ENCODE peak calls at places on chromosomes 5 and 9, in four cellular contexts. N, F, G and R are unnamed samples.

GRCh38 chr9:98536542-98537173 is 172.1 kb downstream of the GABBR2 start:
- DNase-seq in G (no peak), F (no peak), N (no peak), R (peak; percentile 10)

GRCh38 chr9:34197756-34198711 is 19.2 kb downstream of the UBAP1 start:
- DNase-seq in N (no peak), G (no peak), F (no peak), R (no peak)

GRCh38 chr9:13082796-13083195 is 196.7 kb downstream of the MPDZ start:
- DNase-seq in N (no peak), F (no peak), G (no peak), R (peak; percentile 5)

GRCh38 chr5:79143684-79144379 is 32.2 kb downstream of the BHMT start:
- DNase-seq in G (peak; percentile 42), F (no peak), N (no peak), R (no peak)

GRCh38 chr9:78097541-78097940 is 65.9 kb upstream of the GNAQ start:
- DNase-seq in G (no peak), F (no peak), N (no peak), R (no peak)

GRCh38 chr9:101533334-101534187 is at the start of gene RNF20:
- DNase-seq in G (peak; percentile 99), N (peak; percentile 100), F (peak; percentile 100), R (peak; percentile 99)

GRCh38 chr5:123540534-123540933 is 28.6 kb downstream of the CSNK1G3 start:
- DNase-seq in G (no peak), N (no peak), F (no peak), R (no peak)

GRCh38 chr9:101369286-101369685 is 15.5 kb downstream of the BAAT start:
- DNase-seq in N (no peak), F (no peak), G (peak; percentile 36), R (no peak)

GRCh38 chr5:149581192-149581861 is at the start of gene ARHGEF37:
- DNase-seq in G (peak; percentile 56), N (peak; percentile 95), F (peak; percentile 84), R (peak; percentile 41)

GRCh38 chr5:154095819-154096380 is 57.1 kb downstream of the MFAP3 start:
- DNase-seq in N (no peak), G (no peak), F (no peak), R (no peak)

GRCh38 chr9:89135572-89135971 is 43.0 kb downstream of the SHC3 start:
- DNase-seq in N (no peak), F (no peak), G (no peak), R (no peak)

GRCh38 chr9:94054731-94055130 is 29.5 kb upstream of the PTPDC1 start:
- DNase-seq in F (no peak), G (no peak), N (no peak), R (peak; percentile 33)

GRCh38 chr5:168931638-168932345 is 352.6 kb upstream of the PANK3 start:
- DNase-seq in N (no peak), G (no peak), F (no peak), R (no peak)

GRCh38 chr5:98320317-98320716 is 453.1 kb upstream of the RGMB start:
- DNase-seq in N (no peak), G (no peak), F (no peak), R (no peak)

GRCh38 chr5:119345861-119346260 is 10.0 kb upstream of the TNFAIP8 start:
- DNase-seq in N (no peak), F (no peak), G (no peak), R (no peak)

GRCh38 chr5:73447234-73448071 is 1.1 kb downstream of the FOXD1 start:
- DNase-seq in G (peak; percentile 74), F (peak; percentile 13), N (no peak), R (peak; percentile 62)

GRCh38 chr5:34916518-34916917 is 1.0 kb downstream of the BRIX1 start:
- DNase-seq in G (no peak), N (no peak), F (no peak), R (no peak)

GRCh38 chr5:88142801-88143692 is 125.6 kb downstream of the TMEM161B start:
- DNase-seq in N (no peak), F (peak; percentile 20), G (peak; percentile 59), R (no peak)

GRCh38 chr9:135075234-135076142 is 12.0 kb upstream of the OLFM1 start:
- DNase-seq in N (peak; percentile 54), F (peak; percentile 46), G (no peak), R (no peak)

GRCh38 chr9:129932303-129933151 is 97.3 kb downstream of the USP20 start:
- DNase-seq in F (no peak), N (peak; percentile 13), G (no peak), R (no peak)

GRCh38 chr9:128005938-128006337 is 25.1 kb upstream of the EEIG1 start:
- DNase-seq in N (peak; percentile 47), F (peak; percentile 30), G (no peak), R (peak; percentile 64)

GRCh38 chr9:126411225-126411947 is 84.8 kb downstream of the MVB12B start:
- DNase-seq in G (peak; percentile 74), N (no peak), F (no peak), R (no peak)

GRCh38 chr5:14172149-14172795 is 29.1 kb downstream of the TRIO start:
- DNase-seq in G (no peak), F (no peak), N (no peak), R (no peak)

GRCh38 chr5:155883966-155884555 is 442.9 kb upstream of the SGCD start:
- DNase-seq in G (no peak), F (no peak), N (no peak), R (no peak)

GRCh38 chr9:132846918-132847515 is 31.1 kb downstream of the AK8 start:
- DNase-seq in N (no peak), F (no peak), G (no peak), R (no peak)

GRCh38 chr5:93330506-93330905 is 250.5 kb downstream of the NR2F1-AS1 start:
- DNase-seq in F (no peak), G (peak; percentile 25), N (no peak), R (no peak)

GRCh38 chr9:93812410-93812668 is 142.8 kb downstream of the BARX1 start:
- DNase-seq in F (no peak), N (no peak), G (no peak), R (no peak)

GRCh38 chr5:36507332-36507952 is 99.0 kb upstream of the SLC1A3 start:
- DNase-seq in F (peak; percentile 22), N (peak; percentile 72), G (peak; percentile 76), R (peak; percentile 76)

GRCh38 chr5:80781356-80781755 is 126.6 kb upstream of the DHFR start:
- DNase-seq in G (peak; percentile 63), N (no peak), F (no peak), R (no peak)

GRCh38 chr5:170843870-170844269 is 17.9 kb upstream of the RANBP17 start:
- DNase-seq in F (no peak), G (no peak), N (no peak), R (no peak)

DNA sequence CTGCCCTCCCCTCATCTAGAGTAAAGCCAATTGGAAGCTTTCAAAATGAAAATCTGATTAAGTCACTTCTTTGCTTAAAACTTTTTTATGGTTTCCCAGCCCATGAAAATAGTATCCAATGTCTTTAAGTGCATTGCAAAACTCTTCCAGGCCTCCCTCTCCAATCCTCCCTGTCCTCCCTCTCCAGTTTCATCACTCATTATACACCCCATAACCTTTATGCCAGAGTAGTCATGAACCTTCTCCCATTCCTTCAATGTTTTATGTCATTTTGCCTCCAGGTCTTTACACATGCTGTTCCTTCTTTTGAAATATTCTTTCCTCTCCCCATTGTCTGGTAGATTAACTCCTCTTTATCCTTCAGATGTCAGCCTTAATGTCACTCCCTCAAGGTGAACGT is 8.1 kb upstream of the ZNF354A start:
- DNase-seq in F (no peak), N (no peak), G (no peak), R (no peak)
- TF ChIP-seq CTCF in F (no peak), N (no peak), G (no peak), R (no peak)

GRCh38 chr9:107483666-107484065 is 5.9 kb downstream of the KLF4 start:
- DNase-seq in N (no peak), G (no peak), F (no peak), R (no peak)

GRCh38 chr9:107481035-107481434 is 8.5 kb downstream of the KLF4 start:
- DNase-seq in F (no peak), G (no peak), N (no peak), R (no peak)

GRCh38 chr9:107486674-107487520 is 2.7 kb downstream of the KLF4 start:
- DNase-seq in G (no peak), N (peak; percentile 8), F (peak; percentile 20), R (no peak)

GRCh38 chr9:107485451-107486043 is 4.0 kb downstream of the KLF4 start:
- DNase-seq in F (no peak), N (no peak), G (no peak), R (no peak)

GRCh38 chr9:107484117-107484723 is 5.3 kb downstream of the KLF4 start:
- DNase-seq in N (peak; percentile 55), F (no peak), G (peak; percentile 81), R (peak; percentile 85)
- H3K4me3 ChIP-seq in N (peak overlapping the region; percentile 94), F (no peak overlapping the region), G (no peak overlapping the region), R (peak overlapping the region; percentile 25)

GRCh38 chr5:140118294-140118936 is 4.5 kb downstream of the PURA start:
- DNase-seq in G (no peak), F (no peak), N (no peak), R (no peak)
- TF ChIP-seq CTCF in G (peak; percentile 9), F (no peak), N (peak; percentile 16), R (no peak)

GRCh38 chr9:134054891-134055811 is 12.7 kb downstream of the BRD3 start:
- DNase-seq in N (no peak), F (no peak), G (no peak), R (no peak)
- H3K4me3 ChIP-seq in N (no peak overlapping the region), F (no peak overlapping the region), G (no peak overlapping the region), R (no peak overlapping the region)

DNA sequence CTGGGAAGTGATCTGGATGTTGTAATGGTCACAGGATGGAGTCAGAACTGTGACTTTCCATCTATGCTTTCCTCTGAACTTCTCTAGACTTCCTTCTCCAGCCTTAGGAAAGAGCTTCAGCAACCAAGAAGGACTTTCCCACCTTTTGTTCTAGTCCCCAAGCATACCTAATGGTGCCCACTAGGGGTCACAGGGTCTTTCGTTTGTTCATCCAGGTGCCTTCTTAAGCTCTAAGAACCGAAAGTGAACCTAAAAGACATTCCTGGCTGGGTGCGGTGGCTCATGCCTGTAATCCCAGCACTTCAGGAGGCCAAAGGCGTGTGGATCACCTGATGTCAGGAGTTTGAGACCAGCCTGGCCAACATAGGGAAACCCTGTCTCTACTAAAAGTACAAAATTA is 1.8 kb upstream of the WNT8A start:
- DNase-seq in N (no peak), G (no peak), F (no peak), R (no peak)
- TF ChIP-seq CTCF in N (no peak), G (no peak), F (no peak), R (no peak)